ENCODE peak calls at places on chromosome 6, in five cellular contexts. One of them, this sample, is unnamed.
A peak's percentile ranks its signal among the peaks of the same experiment; 100 is the strongest.

GRCh38 chr6:55578537-55579363 is at the start of gene HMGCLL1:
- DNase-seq in SK-N-SH: peak; percentile 74
- DNase-seq in HepG2: no peak
- DNase-seq in GM12878: no peak
- DNase-seq in GM12891: no peak
- DNase-seq in this sample: no peak

GRCh38 chr6:167815296-167815980 is 11.3 kb upstream of the AFDN start:
- DNase-seq in GM12891: no peak
- DNase-seq in GM12878: no peak
- DNase-seq in HepG2: no peak
- DNase-seq in SK-N-SH: no peak
- DNase-seq in this sample: no peak

GRCh38 chr6:101770116-101770515 is 376.6 kb downstream of the GRIK2 start:
- DNase-seq in GM12878: no peak
- DNase-seq in HepG2: no peak
- DNase-seq in SK-N-SH: no peak
- DNase-seq in GM12891: no peak
- DNase-seq in this sample: no peak

GRCh38 chr6:43924222-43924702 is 154.3 kb downstream of the VEGFA start:
- DNase-seq in GM12878: peak; percentile 21
- DNase-seq in SK-N-SH: peak; percentile 47
- DNase-seq in HepG2: no peak
- DNase-seq in GM12891: no peak
- DNase-seq in this sample: no peak

GRCh38 chr6:7312616-7313504 is at the start of gene SSR1:
- DNase-seq in GM12878: peak; percentile 85
- DNase-seq in HepG2: peak; percentile 95
- DNase-seq in SK-N-SH: peak; percentile 99
- DNase-seq in GM12891: peak; percentile 98
- DNase-seq in this sample: peak; percentile 97

GRCh38 chr6:165439928-165440554 is 130.6 kb upstream of the C6orf118 start:
- DNase-seq in HepG2: peak; percentile 21
- DNase-seq in GM12891: peak; percentile 1
- DNase-seq in GM12878: no peak
- DNase-seq in SK-N-SH: peak; percentile 27
- DNase-seq in this sample: no peak

GRCh38 chr6:38876470-38876869 is 161.4 kb downstream of the DNAH8 start:
- DNase-seq in GM12891: no peak
- DNase-seq in SK-N-SH: no peak
- DNase-seq in GM12878: no peak
- DNase-seq in HepG2: no peak
- DNase-seq in this sample: no peak

GRCh38 chr6:56046576-56046975 is 171.2 kb upstream of the BMP5 start:
- DNase-seq in GM12878: no peak
- DNase-seq in SK-N-SH: no peak
- DNase-seq in GM12891: no peak
- DNase-seq in HepG2: no peak
- DNase-seq in this sample: no peak

GRCh38 chr6:39156763-39157162 is 41.8 kb upstream of the SAYSD1 start:
- DNase-seq in GM12878: no peak
- DNase-seq in SK-N-SH: no peak
- DNase-seq in HepG2: no peak
- DNase-seq in GM12891: no peak
- DNase-seq in this sample: no peak

GRCh38 chr6:125169058-125169457 is 15.5 kb downstream of the TPD52L1 start:
- DNase-seq in GM12878: no peak
- DNase-seq in GM12891: no peak
- DNase-seq in HepG2: no peak
- DNase-seq in SK-N-SH: no peak
- DNase-seq in this sample: no peak

GRCh38 chr6:25927721-25928359 is 2.7 kb downstream of the SLC17A2 start:
- DNase-seq in SK-N-SH: no peak
- DNase-seq in GM12891: no peak
- DNase-seq in HepG2: no peak
- DNase-seq in GM12878: no peak
- DNase-seq in this sample: no peak

GRCh38 chr6:132161283-132161682 is 210.1 kb upstream of the CCN2 start:
- DNase-seq in GM12891: no peak
- DNase-seq in SK-N-SH: no peak
- DNase-seq in GM12878: no peak
- DNase-seq in HepG2: peak; percentile 45
- DNase-seq in this sample: no peak

GRCh38 chr6:50825375-50826036 is 6.8 kb downstream of the TFAP2B start:
- DNase-seq in HepG2: no peak
- DNase-seq in GM12891: no peak
- DNase-seq in GM12878: no peak
- DNase-seq in SK-N-SH: no peak
- DNase-seq in this sample: no peak

GRCh38 chr6:41732149-41732548 is 3.3 kb downstream of the TFEB start:
- DNase-seq in GM12891: no peak
- DNase-seq in HepG2: no peak
- DNase-seq in SK-N-SH: no peak
- DNase-seq in GM12878: no peak
- DNase-seq in this sample: no peak
- TF ChIP-seq TAF1 in GM12891: no peak
- TF ChIP-seq TAF1 in HepG2: no peak
- TF ChIP-seq TAF1 in SK-N-SH: no peak
- TF ChIP-seq TAF1 in GM12878: no peak
- TF ChIP-seq TAF1 in this sample: no peak

DNA sequence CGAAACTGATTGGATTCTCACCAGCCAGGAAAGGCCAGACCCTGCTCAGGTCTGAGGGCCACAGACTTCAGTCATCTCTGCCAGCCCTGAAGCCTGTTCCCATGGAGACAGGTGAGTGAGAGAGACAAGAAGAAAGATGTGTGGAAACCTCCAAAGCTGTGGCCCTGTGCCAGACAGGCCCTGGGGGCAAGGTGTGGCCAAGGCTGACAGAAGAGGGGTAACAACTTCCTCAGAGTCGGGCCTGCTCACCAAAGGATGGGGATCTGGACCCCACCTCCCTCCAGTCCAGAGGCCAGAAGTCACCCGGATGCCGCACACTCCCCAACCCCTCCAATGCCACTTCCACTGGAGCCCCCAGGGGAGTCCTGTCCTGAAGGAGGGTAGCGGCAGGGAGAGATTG is 73.6 kb downstream of the MDGA1 start:
- DNase-seq in GM12891: no peak
- DNase-seq in HepG2: no peak
- DNase-seq in SK-N-SH: no peak
- DNase-seq in GM12878: no peak
- DNase-seq in this sample: no peak
- TF ChIP-seq TAF1 in GM12891: no peak
- TF ChIP-seq TAF1 in HepG2: no peak
- TF ChIP-seq TAF1 in SK-N-SH: no peak
- TF ChIP-seq TAF1 in GM12878: no peak
- TF ChIP-seq TAF1 in this sample: no peak

GRCh38 chr6:42693725-42694323 is 28.6 kb downstream of the PRPH2 start:
- DNase-seq in GM12891: no peak
- DNase-seq in SK-N-SH: no peak
- DNase-seq in HepG2: no peak
- DNase-seq in GM12878: no peak
- DNase-seq in this sample: no peak
- TF ChIP-seq TAF1 in GM12891: no peak
- TF ChIP-seq TAF1 in SK-N-SH: no peak
- TF ChIP-seq TAF1 in HepG2: no peak
- TF ChIP-seq TAF1 in GM12878: no peak
- TF ChIP-seq TAF1 in this sample: no peak

DNA sequence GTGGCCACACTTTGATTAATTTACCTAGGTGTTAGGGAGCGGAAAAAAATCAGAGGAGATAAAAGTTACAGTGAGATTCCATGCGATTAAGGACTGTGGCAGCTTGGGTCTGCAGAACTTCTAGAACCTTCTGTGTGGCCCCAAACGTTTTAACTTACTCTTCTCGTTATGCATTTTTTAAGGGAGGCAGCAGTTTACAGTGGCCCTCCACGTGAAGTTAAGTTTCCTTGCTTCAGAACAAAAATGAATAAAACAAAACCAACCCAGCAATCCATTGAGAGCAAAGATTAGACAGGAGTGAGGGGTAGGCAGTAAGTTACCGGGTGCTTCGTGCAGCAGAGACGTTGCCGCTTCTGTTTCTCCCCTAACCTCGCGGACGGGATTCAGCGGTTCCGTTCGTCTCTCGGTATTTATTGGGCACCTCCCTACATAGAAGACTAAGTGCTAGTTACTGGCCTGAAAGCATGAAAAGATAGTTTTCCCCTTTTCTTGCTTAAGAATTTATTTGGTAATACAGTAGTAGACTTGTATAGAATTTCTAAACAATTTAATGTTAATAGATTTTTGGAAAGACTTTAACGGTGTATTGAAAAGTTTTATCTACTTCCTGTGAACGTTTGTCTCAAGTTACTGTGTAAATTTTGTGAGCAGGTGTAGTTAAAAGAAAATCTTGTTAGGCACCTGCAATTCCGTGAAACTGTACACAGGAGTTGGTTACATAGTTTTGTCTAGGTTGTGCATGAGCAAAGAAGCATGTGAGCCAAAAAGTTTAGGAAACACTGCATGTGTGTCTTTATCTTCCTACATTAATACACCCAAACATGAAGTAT is 1.1 kb downstream of the BAG2 start:
- DNase-seq in HepG2: peak; percentile 34
- DNase-seq in GM12878: no peak
- DNase-seq in GM12891: peak; percentile 19
- DNase-seq in SK-N-SH: peak; percentile 36
- DNase-seq in this sample: peak; percentile 18
- TF ChIP-seq TAF1 in HepG2: no peak
- TF ChIP-seq TAF1 in GM12878: peak; percentile 16
- TF ChIP-seq TAF1 in GM12891: no peak
- TF ChIP-seq TAF1 in SK-N-SH: no peak
- TF ChIP-seq TAF1 in this sample: no peak

GRCh38 chr6:149336529-149336928 is 19.0 kb downstream of the TAB2 start:
- DNase-seq in GM12878: no peak
- DNase-seq in GM12891: no peak
- DNase-seq in SK-N-SH: no peak
- DNase-seq in HepG2: no peak
- DNase-seq in this sample: no peak

GRCh38 chr6:149334201-149334600 is 16.7 kb downstream of the TAB2 start:
- DNase-seq in GM12891: no peak
- DNase-seq in SK-N-SH: no peak
- DNase-seq in GM12878: no peak
- DNase-seq in HepG2: no peak
- DNase-seq in this sample: no peak

GRCh38 chr6:149334682-149335160 is 17.2 kb downstream of the TAB2 start:
- DNase-seq in GM12878: no peak
- DNase-seq in HepG2: no peak
- DNase-seq in GM12891: no peak
- DNase-seq in SK-N-SH: no peak
- DNase-seq in this sample: no peak

GRCh38 chr6:149337330-149337729 is 19.8 kb downstream of the TAB2 start:
- DNase-seq in GM12878: no peak
- DNase-seq in GM12891: no peak
- DNase-seq in HepG2: no peak
- DNase-seq in SK-N-SH: no peak
- DNase-seq in this sample: no peak

GRCh38 chr6:149335924-149336323 is 18.4 kb downstream of the TAB2 start:
- DNase-seq in GM12891: no peak
- DNase-seq in HepG2: no peak
- DNase-seq in SK-N-SH: no peak
- DNase-seq in GM12878: no peak
- DNase-seq in this sample: no peak
- TF ChIP-seq TAF1 in GM12891: no peak
- TF ChIP-seq TAF1 in HepG2: no peak
- TF ChIP-seq TAF1 in SK-N-SH: no peak
- TF ChIP-seq TAF1 in GM12878: no peak
- TF ChIP-seq TAF1 in this sample: no peak